ENCODE peak calls at places on chromosomes 1 and 21, in five cellular contexts. F is H1, C is HepG2, R is K562, A is GM12878. G is an unnamed sample.

GRCh38 chr1:246566808-246567154 is 525 bp downstream of the CNST start:
- DNase-seq in C (no peak), F (no peak), R (peak; percentile 85), A (no peak), G (no peak)

GRCh38 chr1:153490272-153491051 is 30.0 kb upstream of the S100A7 start:
- DNase-seq in A (no peak), C (no peak), R (no peak), F (no peak), G (no peak)

GRCh38 chr1:22190251-22190650 is 47.4 kb upstream of the WNT4 start:
- DNase-seq in A (no peak), R (no peak), F (no peak), C (no peak), G (no peak)

GRCh38 chr1:52542085-52542688 is 10.7 kb downstream of the TUT4 start:
- DNase-seq in F (no peak), A (no peak), C (no peak), R (no peak), G (no peak)

GRCh38 chr1:217040696-217041095 is 317.5 kb upstream of the ESRRG start:
- DNase-seq in F (no peak), A (no peak), R (no peak), C (no peak), G (no peak)

GRCh38 chr1:247824023-247824422 is at the start of gene OR14A16:
- DNase-seq in F (no peak), R (no peak), C (no peak), A (no peak), G (peak; percentile 42)

GRCh38 chr1:91768786-91769697 is 116.9 kb downstream of the TGFBR3 start:
- DNase-seq in R (peak; percentile 60), A (no peak), C (no peak), F (no peak), G (no peak)

GRCh38 chr1:3618904-3619671 is 5.7 kb upstream of the TPRG1L start:
- DNase-seq in A (peak; percentile 11), R (peak; percentile 88), F (peak; percentile 89), C (peak; percentile 77), G (peak; percentile 78)

GRCh38 chr1:13996334-13996733 is 296.3 kb downstream of the PRDM2 start:
- DNase-seq in F (no peak), C (no peak), A (no peak), R (no peak), G (peak; percentile 10)

GRCh38 chr1:153535664-153536585 is at the start of gene S100A6:
- DNase-seq in A (no peak), F (no peak), R (no peak), C (peak; percentile 41), G (no peak)

GRCh38 chr21:32484706-32485380 is 72.3 kb downstream of the EVA1C start:
- DNase-seq in C (no peak), R (no peak), A (no peak), F (no peak), G (no peak)

GRCh38 chr1:204079608-204079999 is 6.7 kb downstream of the SOX13 start:
- DNase-seq in R (no peak), C (no peak), F (peak; percentile 84), A (no peak), G (no peak)

GRCh38 chr1:78424720-78425119 is 66.1 kb upstream of the PTGFR start:
- DNase-seq in A (no peak), C (no peak), R (no peak), F (no peak), G (no peak)
- TF ChIP-seq ATF2 in A (no peak), C (no peak), R (no peak), F (no peak), G (no peak)

DNA sequence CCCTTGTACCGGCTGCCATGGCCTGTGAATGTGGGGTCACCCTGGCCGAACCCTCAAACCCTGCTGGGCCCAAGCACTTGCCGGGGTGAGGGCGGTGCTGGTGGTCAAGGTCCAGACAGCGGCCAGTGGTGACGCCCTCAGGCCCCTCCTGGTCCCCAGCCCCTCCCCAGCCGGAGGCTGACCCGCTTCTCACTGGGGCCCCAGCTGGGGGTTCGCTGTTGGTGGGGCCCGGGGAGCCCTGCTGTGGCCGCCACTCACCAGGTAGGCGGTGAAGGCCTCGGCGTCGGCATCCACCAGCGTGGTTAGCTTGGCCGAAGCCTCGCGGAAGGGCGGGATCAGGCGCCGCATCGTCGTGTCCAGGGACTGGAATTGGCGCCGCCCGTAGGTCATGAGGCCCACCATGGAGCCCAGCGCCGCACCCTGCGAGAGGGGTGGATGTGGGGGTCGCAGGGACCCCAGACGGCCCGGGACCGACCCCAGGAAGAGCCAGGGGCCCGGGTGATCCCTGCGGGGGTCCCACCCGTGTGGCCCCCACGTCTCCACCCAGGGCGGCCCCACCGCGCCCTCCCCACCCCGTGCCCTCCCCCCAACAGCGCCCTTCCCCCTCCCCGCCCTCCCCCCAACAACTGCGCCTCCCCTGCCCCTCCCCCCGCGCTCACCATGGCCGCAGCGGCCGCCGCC is 10.1 kb downstream of the FTCD start:
- DNase-seq in A (no peak), F (no peak), C (no peak), R (no peak), G (peak; percentile 11)
- TF ChIP-seq SP1 in A (no peak), F (no peak), C (no peak), R (no peak), G (no peak)

DNA sequence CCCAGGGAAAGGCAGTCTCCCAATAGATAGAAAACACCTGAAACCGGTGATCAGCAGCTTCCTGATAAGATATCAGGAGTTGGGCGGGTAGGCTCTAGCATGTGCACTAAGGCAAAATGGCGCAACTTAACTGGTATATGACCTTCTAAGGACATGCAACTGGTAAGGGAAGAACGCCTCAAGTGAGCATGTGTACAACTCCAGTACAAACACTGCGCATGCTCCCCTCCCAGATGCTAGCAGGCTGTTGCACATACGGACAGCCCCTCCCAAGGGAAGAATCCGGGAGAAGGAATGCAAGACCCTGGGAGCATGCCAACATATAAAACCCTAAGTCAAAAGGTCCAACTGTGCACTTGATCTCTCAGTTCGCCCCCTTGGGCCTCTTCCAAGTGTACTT is 110.7 kb downstream of the TSEN15 start:
- DNase-seq in A (no peak), F (no peak), R (peak; percentile 18), C (no peak), G (no peak)
- TF ChIP-seq USF2 in A (no peak), F (no peak), R (no peak), C (no peak), G (no peak)

DNA sequence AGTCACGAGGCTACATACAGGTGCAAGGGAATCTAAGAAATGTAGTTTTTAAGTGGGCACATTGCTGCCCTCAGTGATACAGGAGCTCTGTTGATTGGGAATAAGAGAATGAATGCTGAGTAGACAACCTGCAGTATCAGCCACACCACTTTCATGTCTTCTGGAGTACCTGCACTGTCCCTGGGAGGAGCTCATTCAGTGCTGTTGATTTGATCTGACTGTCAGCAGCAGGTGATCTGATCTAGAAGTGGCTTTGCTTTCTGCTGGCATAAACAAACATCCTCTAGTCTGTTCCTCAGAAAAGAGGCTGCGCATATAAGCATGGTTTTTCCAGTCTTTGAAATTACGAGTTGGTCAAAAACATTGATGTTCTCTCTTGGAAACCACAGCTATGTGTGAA is 35.5 kb upstream of the LRRC52 start:
- DNase-seq in F (no peak), R (no peak), C (no peak), A (no peak), G (no peak)
- TF ChIP-seq ATF2 in F (no peak), R (no peak), C (no peak), A (no peak), G (no peak)

DNA sequence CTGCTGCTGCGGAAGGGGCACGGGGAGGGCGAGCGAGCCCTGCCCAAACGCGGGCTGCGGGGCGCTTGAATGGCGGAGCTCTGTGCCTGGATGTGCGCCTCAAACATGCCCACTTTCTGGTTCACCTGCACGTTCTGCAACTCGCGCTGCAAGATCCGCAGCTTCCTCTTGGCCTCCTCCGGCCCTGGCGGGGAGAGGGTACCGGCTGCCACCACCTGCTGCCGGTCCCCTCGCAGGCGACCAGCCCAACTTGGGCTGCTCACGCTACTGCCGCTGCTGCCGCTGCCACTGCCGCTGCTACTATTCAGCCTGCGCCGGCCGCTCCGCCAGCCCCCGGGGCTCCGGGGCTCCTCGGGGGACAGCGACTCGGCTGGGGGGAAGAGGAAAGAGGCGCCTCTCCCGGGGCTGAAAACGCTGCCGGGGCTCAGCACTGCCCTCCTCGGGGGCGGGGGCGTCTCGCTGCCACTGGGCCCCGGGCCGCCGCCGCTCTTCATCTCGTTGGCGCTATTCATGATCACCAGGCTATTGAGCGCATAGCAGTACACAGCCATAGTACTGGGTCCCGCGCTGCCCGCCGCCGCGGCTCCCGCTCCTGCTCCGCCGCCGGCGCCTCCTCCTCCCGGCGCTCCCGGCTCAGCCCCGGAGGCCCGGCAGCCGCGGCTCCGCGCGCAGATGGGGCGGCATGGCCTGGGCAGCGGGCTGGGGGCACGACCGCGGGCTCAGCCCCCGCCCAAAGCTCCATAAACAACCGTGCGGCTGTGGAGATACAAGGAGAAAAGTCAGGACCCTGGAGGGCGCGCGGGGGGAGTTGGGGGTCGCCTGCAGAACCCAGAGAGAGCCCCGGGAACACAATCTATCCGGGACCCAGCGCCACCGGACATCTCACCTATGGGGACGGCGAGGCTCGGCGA is 1.9 kb downstream of the ITPKB start:
- DNase-seq in A (no peak), F (peak; percentile 71), R (no peak), C (no peak), G (peak; percentile 59)
- TF ChIP-seq SP1 in A (no peak), F (no peak), R (no peak), C (no peak), G (no peak)

GRCh38 chr1:99445486-99445885 is 181.2 kb downstream of the PLPPR4 start:
- DNase-seq in R (no peak), A (no peak), F (no peak), C (no peak), G (no peak)
- TF ChIP-seq USF2 in R (no peak), A (no peak), F (no peak), C (no peak), G (no peak)

DNA sequence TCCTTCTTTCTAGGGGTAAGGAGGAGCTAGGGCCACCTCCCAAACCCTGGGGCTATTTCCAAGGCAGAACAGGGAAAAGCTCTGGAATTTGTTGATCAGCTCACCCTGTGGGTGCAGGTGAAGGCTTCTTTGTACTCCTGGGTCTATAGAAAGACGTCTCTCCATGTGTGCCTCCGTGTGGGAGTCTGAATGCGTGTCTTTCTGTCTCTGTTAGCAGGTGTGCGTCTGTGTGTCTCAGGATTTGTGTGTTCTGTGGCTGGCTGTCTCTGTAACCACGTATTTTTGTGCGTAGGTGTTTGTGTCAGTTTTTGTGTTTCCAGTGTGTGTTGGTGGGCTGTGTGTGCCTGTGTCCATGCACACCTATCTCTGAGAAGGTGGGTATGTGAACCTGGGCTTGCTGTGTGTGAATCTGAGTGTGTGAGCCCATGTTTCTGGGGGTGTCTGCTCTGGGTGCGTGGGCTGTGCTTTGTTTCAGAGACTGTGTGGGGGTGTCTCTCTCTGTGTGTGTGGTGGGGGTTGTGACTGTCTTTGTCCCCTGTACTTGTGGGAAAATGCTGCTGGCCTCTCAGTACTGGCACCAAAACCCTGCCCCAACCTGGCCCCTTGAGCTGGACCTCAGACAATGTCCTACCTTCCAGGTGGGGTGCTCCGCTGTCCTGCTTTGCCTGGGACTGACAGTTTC is 12.7 kb upstream of the ETV3L start:
- DNase-seq in R (no peak), C (no peak), A (no peak), F (no peak), G (no peak)
- TF ChIP-seq ATF2 in R (no peak), C (no peak), A (no peak), F (no peak), G (no peak)

DNA sequence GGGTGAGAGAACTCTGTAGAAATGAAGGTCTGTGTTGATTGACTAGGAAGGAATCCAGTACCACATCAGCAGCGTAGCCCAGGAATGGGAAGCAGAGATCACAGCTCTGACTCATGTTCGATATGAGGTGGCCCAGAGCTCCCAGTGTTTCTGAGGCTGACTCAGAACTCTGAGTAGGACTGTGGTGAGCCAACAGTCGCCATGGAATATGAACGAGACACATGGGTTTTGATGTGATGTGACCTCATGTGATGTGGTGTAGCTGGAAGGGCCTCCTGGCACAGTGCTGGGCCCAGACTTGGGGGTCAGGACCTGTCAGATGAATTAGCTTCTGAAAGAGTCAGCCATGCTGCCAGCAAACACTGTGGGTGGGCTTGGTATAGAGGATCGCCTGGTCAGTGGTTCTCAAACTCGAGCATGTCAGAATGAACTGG is 237.0 kb downstream of the MRPL39 start:
- DNase-seq in R (no peak), F (no peak), C (no peak), A (no peak), G (no peak)
- TF ChIP-seq SP1 in R (no peak), F (no peak), C (no peak), A (no peak), G (no peak)